ENCODE peak calls at places on chromosomes 4 and X, in eight cellular contexts. One of them, this sample, is unnamed.

GRCh38 chr4:185379326-185380295 is 16.1 kb downstream of the LRP2BP start:
- DNase-seq in BJ: no peak
- DNase-seq in tibial nerve: no peak
- DNase-seq in heart left ventricle: no peak
- DNase-seq in dorsolateral prefrontal cortex: no peak
- DNase-seq in LNCaP clone FGC: no peak
- DNase-seq in tibial artery: no peak
- DNase-seq in mucosa of descending colon: no peak
- DNase-seq in this sample: no peak

GRCh38 chrX:37905436-37906147 is 58.2 kb upstream of the DYNLT3 start:
- DNase-seq in BJ: no peak
- DNase-seq in tibial nerve: no peak
- DNase-seq in heart left ventricle: peak
- DNase-seq in dorsolateral prefrontal cortex: no peak
- DNase-seq in LNCaP clone FGC: no peak
- DNase-seq in tibial artery: no peak
- DNase-seq in mucosa of descending colon: peak
- DNase-seq in this sample: no peak

GRCh38 chr4:102285831-102286230 is 59.5 kb downstream of the SLC39A8 start:
- DNase-seq in BJ: no peak
- DNase-seq in tibial nerve: no peak
- DNase-seq in heart left ventricle: no peak
- DNase-seq in dorsolateral prefrontal cortex: no peak
- DNase-seq in LNCaP clone FGC: no peak
- DNase-seq in tibial artery: no peak
- DNase-seq in mucosa of descending colon: no peak
- DNase-seq in this sample: peak

GRCh38 chr4:139207247-139207646 is 30.2 kb upstream of the ELF2 start:
- DNase-seq in BJ: no peak
- DNase-seq in tibial nerve: no peak
- DNase-seq in heart left ventricle: no peak
- DNase-seq in dorsolateral prefrontal cortex: no peak
- DNase-seq in LNCaP clone FGC: no peak
- DNase-seq in tibial artery: peak
- DNase-seq in mucosa of descending colon: no peak
- DNase-seq in this sample: no peak

GRCh38 chr4:104394409-104394813 is 100.3 kb downstream of the CXXC4 start:
- DNase-seq in BJ: no peak
- DNase-seq in tibial nerve: no peak
- DNase-seq in heart left ventricle: no peak
- DNase-seq in dorsolateral prefrontal cortex: peak
- DNase-seq in LNCaP clone FGC: no peak
- DNase-seq in tibial artery: no peak
- DNase-seq in mucosa of descending colon: peak
- DNase-seq in this sample: no peak

GRCh38 chr4:6694177-6694901 is 661 bp downstream of the S100P start:
- DNase-seq in BJ: no peak
- DNase-seq in tibial nerve: no peak
- DNase-seq in heart left ventricle: no peak
- DNase-seq in dorsolateral prefrontal cortex: no peak
- DNase-seq in LNCaP clone FGC: no peak
- DNase-seq in tibial artery: no peak
- DNase-seq in mucosa of descending colon: no peak
- DNase-seq in this sample: no peak

GRCh38 chr4:2286904-2287593 is 25.1 kb upstream of the MXD4 start:
- DNase-seq in BJ: no peak
- DNase-seq in tibial nerve: peak
- DNase-seq in heart left ventricle: no peak
- DNase-seq in dorsolateral prefrontal cortex: no peak
- DNase-seq in LNCaP clone FGC: peak
- DNase-seq in tibial artery: peak
- DNase-seq in mucosa of descending colon: peak
- DNase-seq in this sample: peak

GRCh38 chrX:123860983-123861382 is 1.1 kb downstream of the XIAP start:
- DNase-seq in BJ: no peak
- DNase-seq in tibial nerve: no peak
- DNase-seq in heart left ventricle: no peak
- DNase-seq in dorsolateral prefrontal cortex: no peak
- DNase-seq in LNCaP clone FGC: no peak
- DNase-seq in tibial artery: no peak
- DNase-seq in mucosa of descending colon: no peak
- DNase-seq in this sample: no peak

GRCh38 chr4:154822775-154823174 is 41.7 kb downstream of the RBM46 start:
- DNase-seq in BJ: peak
- DNase-seq in tibial nerve: no peak
- DNase-seq in heart left ventricle: no peak
- DNase-seq in dorsolateral prefrontal cortex: no peak
- DNase-seq in LNCaP clone FGC: no peak
- DNase-seq in tibial artery: no peak
- DNase-seq in mucosa of descending colon: no peak
- DNase-seq in this sample: peak

GRCh38 chr4:4329496-4329895 is 39.4 kb downstream of the ZBTB49 start:
- DNase-seq in BJ: no peak
- DNase-seq in tibial nerve: no peak
- DNase-seq in heart left ventricle: no peak
- DNase-seq in dorsolateral prefrontal cortex: no peak
- DNase-seq in LNCaP clone FGC: no peak
- DNase-seq in tibial artery: no peak
- DNase-seq in mucosa of descending colon: no peak
- DNase-seq in this sample: no peak

GRCh38 chr4:76951333-76952033 is 1.9 kb downstream of the SEPTIN11 start:
- DNase-seq in BJ: no peak
- DNase-seq in tibial nerve: no peak
- DNase-seq in heart left ventricle: no peak
- DNase-seq in dorsolateral prefrontal cortex: no peak
- DNase-seq in LNCaP clone FGC: no peak
- DNase-seq in tibial artery: no peak
- DNase-seq in mucosa of descending colon: no peak
- DNase-seq in this sample: no peak

GRCh38 chr4:26871611-26872010 is 11.0 kb downstream of the STIM2 start:
- DNase-seq in BJ: no peak
- DNase-seq in tibial nerve: no peak
- DNase-seq in heart left ventricle: no peak
- DNase-seq in dorsolateral prefrontal cortex: no peak
- DNase-seq in LNCaP clone FGC: no peak
- DNase-seq in tibial artery: no peak
- DNase-seq in mucosa of descending colon: no peak
- DNase-seq in this sample: no peak

GRCh38 chrX:133608406-133608805 is 193.1 kb upstream of the GPC4 start:
- DNase-seq in BJ: no peak
- DNase-seq in tibial nerve: no peak
- DNase-seq in heart left ventricle: no peak
- DNase-seq in dorsolateral prefrontal cortex: no peak
- DNase-seq in LNCaP clone FGC: no peak
- DNase-seq in tibial artery: no peak
- DNase-seq in mucosa of descending colon: no peak
- DNase-seq in this sample: peak

GRCh38 chrX:40176979-40177430 is 79.2 kb upstream of the BCOR start:
- DNase-seq in BJ: no peak
- DNase-seq in tibial nerve: no peak
- DNase-seq in heart left ventricle: peak
- DNase-seq in dorsolateral prefrontal cortex: no peak
- DNase-seq in LNCaP clone FGC: no peak
- DNase-seq in tibial artery: no peak
- DNase-seq in mucosa of descending colon: peak
- DNase-seq in this sample: no peak

GRCh38 chrX:34332336-34332735 is 200.2 kb upstream of the FAM47A start:
- DNase-seq in BJ: no peak
- DNase-seq in tibial nerve: no peak
- DNase-seq in heart left ventricle: no peak
- DNase-seq in dorsolateral prefrontal cortex: no peak
- DNase-seq in LNCaP clone FGC: no peak
- DNase-seq in tibial artery: no peak
- DNase-seq in mucosa of descending colon: no peak
- DNase-seq in this sample: no peak

GRCh38 chrX:120457766-120458180 is 11.3 kb downstream of the LAMP2 start:
- DNase-seq in BJ: peak
- DNase-seq in tibial nerve: no peak
- DNase-seq in heart left ventricle: no peak
- DNase-seq in dorsolateral prefrontal cortex: no peak
- DNase-seq in LNCaP clone FGC: no peak
- DNase-seq in tibial artery: no peak
- DNase-seq in mucosa of descending colon: no peak
- DNase-seq in this sample: peak

GRCh38 chrX:39814391-39814790 is 283.4 kb downstream of the BCOR start:
- DNase-seq in BJ: no peak
- DNase-seq in tibial nerve: no peak
- DNase-seq in heart left ventricle: no peak
- DNase-seq in dorsolateral prefrontal cortex: no peak
- DNase-seq in LNCaP clone FGC: no peak
- DNase-seq in tibial artery: no peak
- DNase-seq in mucosa of descending colon: no peak
- DNase-seq in this sample: no peak

GRCh38 chr4:105679186-105679585 is 29.3 kb downstream of the INTS12 start:
- DNase-seq in BJ: no peak
- DNase-seq in tibial nerve: no peak
- DNase-seq in heart left ventricle: no peak
- DNase-seq in dorsolateral prefrontal cortex: no peak
- DNase-seq in LNCaP clone FGC: peak
- DNase-seq in tibial artery: no peak
- DNase-seq in mucosa of descending colon: no peak
- DNase-seq in this sample: no peak

GRCh38 chr4:115424852-115425251 is 311.4 kb upstream of the NDST4 start:
- DNase-seq in BJ: no peak
- DNase-seq in tibial nerve: no peak
- DNase-seq in heart left ventricle: no peak
- DNase-seq in dorsolateral prefrontal cortex: no peak
- DNase-seq in LNCaP clone FGC: no peak
- DNase-seq in tibial artery: no peak
- DNase-seq in mucosa of descending colon: no peak
- DNase-seq in this sample: no peak

GRCh38 chr4:129747756-129748155 is 651.8 kb downstream of the C4orf33 start:
- DNase-seq in BJ: no peak
- DNase-seq in tibial nerve: no peak
- DNase-seq in heart left ventricle: no peak
- DNase-seq in dorsolateral prefrontal cortex: no peak
- DNase-seq in LNCaP clone FGC: peak
- DNase-seq in tibial artery: no peak
- DNase-seq in mucosa of descending colon: no peak
- DNase-seq in this sample: no peak

GRCh38 chr4:185115827-185116232 is 27.2 kb upstream of the SLC25A4 start:
- DNase-seq in BJ: no peak
- DNase-seq in tibial nerve: no peak
- DNase-seq in heart left ventricle: peak
- DNase-seq in dorsolateral prefrontal cortex: no peak
- DNase-seq in LNCaP clone FGC: no peak
- DNase-seq in tibial artery: no peak
- DNase-seq in mucosa of descending colon: no peak
- DNase-seq in this sample: peak

GRCh38 chr4:177583000-177583399 is 140.8 kb upstream of the AGA start:
- DNase-seq in BJ: no peak
- DNase-seq in tibial nerve: no peak
- DNase-seq in heart left ventricle: no peak
- DNase-seq in dorsolateral prefrontal cortex: no peak
- DNase-seq in LNCaP clone FGC: no peak
- DNase-seq in tibial artery: no peak
- DNase-seq in mucosa of descending colon: no peak
- DNase-seq in this sample: no peak

GRCh38 chr4:84878090-84878489 is 88.4 kb downstream of the WDFY3 start:
- DNase-seq in BJ: peak
- DNase-seq in tibial nerve: no peak
- DNase-seq in heart left ventricle: no peak
- DNase-seq in dorsolateral prefrontal cortex: no peak
- DNase-seq in LNCaP clone FGC: no peak
- DNase-seq in tibial artery: no peak
- DNase-seq in mucosa of descending colon: no peak
- DNase-seq in this sample: peak

GRCh38 chrX:45769919-45770582 is 569.4 kb upstream of the DIPK2B start:
- DNase-seq in BJ: peak
- DNase-seq in tibial nerve: peak
- DNase-seq in heart left ventricle: peak
- DNase-seq in dorsolateral prefrontal cortex: no peak
- DNase-seq in LNCaP clone FGC: no peak
- DNase-seq in tibial artery: peak
- DNase-seq in mucosa of descending colon: peak
- DNase-seq in this sample: peak

GRCh38 chr4:42568610-42569207 is 88.2 kb downstream of the ATP8A1 start:
- DNase-seq in BJ: peak
- DNase-seq in tibial nerve: no peak
- DNase-seq in heart left ventricle: peak
- DNase-seq in dorsolateral prefrontal cortex: peak
- DNase-seq in LNCaP clone FGC: peak
- DNase-seq in tibial artery: peak
- DNase-seq in mucosa of descending colon: no peak
- DNase-seq in this sample: peak

GRCh38 chr4:41360214-41360910 is 103.6 kb downstream of the UCHL1 start:
- DNase-seq in BJ: no peak
- DNase-seq in tibial nerve: peak
- DNase-seq in heart left ventricle: peak
- DNase-seq in dorsolateral prefrontal cortex: peak
- DNase-seq in LNCaP clone FGC: no peak
- DNase-seq in tibial artery: peak
- DNase-seq in mucosa of descending colon: peak
- DNase-seq in this sample: no peak
- H3K4me3 ChIP-seq in BJ: peak
- H3K4me3 ChIP-seq in tibial nerve: peak
- H3K4me3 ChIP-seq in heart left ventricle: peak
- H3K4me3 ChIP-seq in dorsolateral prefrontal cortex: peak
- H3K4me3 ChIP-seq in LNCaP clone FGC: peak
- H3K4me3 ChIP-seq in tibial artery: peak
- H3K4me3 ChIP-seq in mucosa of descending colon: peak
- H3K4me3 ChIP-seq in this sample: peak

GRCh38 chr4:169664615-169665014 is 44.2 kb downstream of the CLCN3 start:
- DNase-seq in BJ: no peak
- DNase-seq in tibial nerve: no peak
- DNase-seq in heart left ventricle: no peak
- DNase-seq in dorsolateral prefrontal cortex: no peak
- DNase-seq in LNCaP clone FGC: no peak
- DNase-seq in tibial artery: no peak
- DNase-seq in mucosa of descending colon: no peak
- DNase-seq in this sample: no peak
- H3K4me3 ChIP-seq in BJ: no peak
- H3K4me3 ChIP-seq in tibial nerve: no peak
- H3K4me3 ChIP-seq in heart left ventricle: no peak
- H3K4me3 ChIP-seq in dorsolateral prefrontal cortex: no peak
- H3K4me3 ChIP-seq in LNCaP clone FGC: no peak
- H3K4me3 ChIP-seq in tibial artery: no peak
- H3K4me3 ChIP-seq in mucosa of descending colon: no peak
- H3K4me3 ChIP-seq in this sample: no peak

DNA sequence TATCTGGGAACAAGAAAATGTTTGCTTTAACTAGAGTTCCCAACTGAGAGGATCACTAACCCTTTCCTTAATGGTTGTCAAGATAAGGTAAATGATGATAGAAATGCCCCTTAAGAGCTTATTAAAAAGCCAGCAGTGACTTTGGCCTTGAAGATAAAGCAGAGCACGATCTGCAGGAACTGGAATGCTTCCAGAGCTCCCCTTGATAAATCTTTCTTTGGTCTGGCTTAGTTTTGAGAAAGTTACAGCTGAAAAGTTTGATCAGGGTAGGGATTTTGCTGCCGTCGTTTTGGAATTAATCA is 64.0 kb downstream of the PTTG2 start:
- DNase-seq in BJ: no peak
- DNase-seq in tibial nerve: no peak
- DNase-seq in heart left ventricle: no peak
- DNase-seq in dorsolateral prefrontal cortex: no peak
- DNase-seq in LNCaP clone FGC: no peak
- DNase-seq in tibial artery: no peak
- DNase-seq in mucosa of descending colon: no peak
- DNase-seq in this sample: no peak
- H3K4me3 ChIP-seq in BJ: no peak
- H3K4me3 ChIP-seq in tibial nerve: no peak
- H3K4me3 ChIP-seq in heart left ventricle: peak
- H3K4me3 ChIP-seq in dorsolateral prefrontal cortex: no peak
- H3K4me3 ChIP-seq in LNCaP clone FGC: no peak
- H3K4me3 ChIP-seq in tibial artery: no peak
- H3K4me3 ChIP-seq in mucosa of descending colon: no peak
- H3K4me3 ChIP-seq in this sample: no peak

GRCh38 chrX:10631416-10632145 is 11.2 kb upstream of the MID1 start:
- DNase-seq in BJ: no peak
- DNase-seq in tibial nerve: no peak
- DNase-seq in heart left ventricle: no peak
- DNase-seq in dorsolateral prefrontal cortex: no peak
- DNase-seq in LNCaP clone FGC: no peak
- DNase-seq in tibial artery: no peak
- DNase-seq in mucosa of descending colon: no peak
- DNase-seq in this sample: no peak
- H3K4me3 ChIP-seq in BJ: no peak
- H3K4me3 ChIP-seq in tibial nerve: no peak
- H3K4me3 ChIP-seq in heart left ventricle: no peak
- H3K4me3 ChIP-seq in dorsolateral prefrontal cortex: no peak
- H3K4me3 ChIP-seq in LNCaP clone FGC: no peak
- H3K4me3 ChIP-seq in tibial artery: no peak
- H3K4me3 ChIP-seq in mucosa of descending colon: no peak
- H3K4me3 ChIP-seq in this sample: no peak